ENCODE peak calls at places on chromosomes 11 and 22, in seven cellular contexts. O, K, H, V, M, Z and P are unnamed samples.
A peak's percentile ranks its signal among the peaks of the same experiment; 100 is the strongest.

GRCh38 chr11:33892906-33893594 is 1.2 kb upstream of the LMO2 start:
- DNase-seq in M (no peak), H (no peak), K (peak; percentile 77), O (no peak), Z (no peak), V (no peak), P (no peak)

GRCh38 chr11:121586727-121587126 is 134.0 kb upstream of the SORL1-AS1 start:
- DNase-seq in M (no peak), V (no peak), Z (no peak), O (no peak), K (no peak), H (no peak), P (no peak)

GRCh38 chr11:296976-297665 is 2.2 kb downstream of the IFITM5 start:
- DNase-seq in K (no peak), O (no peak), H (no peak), M (no peak), V (no peak), Z (no peak), P (no peak)

GRCh38 chr11:130449246-130449990 is 973 bp downstream of the ADAMTS15 start:
- DNase-seq in Z (no peak), K (no peak), V (peak; percentile 73), O (no peak), M (peak; percentile 52), H (no peak), P (peak; percentile 75)

GRCh38 chr11:99176430-99176829 is 155.7 kb downstream of the CNTN5 start:
- DNase-seq in Z (no peak), H (no peak), K (no peak), V (no peak), M (no peak), O (no peak), P (no peak)

GRCh38 chr11:128720522-128720985 is 26.7 kb downstream of the FLI1 start:
- DNase-seq in K (no peak), O (no peak), Z (no peak), M (no peak), V (peak; percentile 55), H (no peak), P (no peak)

GRCh38 chr11:2100361-2101170 is 38.6 kb downstream of the IGF2 start:
- DNase-seq in Z (no peak), O (no peak), H (no peak), V (no peak), M (peak; percentile 53), K (peak; percentile 37), P (no peak)

GRCh38 chr11:77172666-77172982 is 44.6 kb downstream of the MYO7A start:
- DNase-seq in Z (no peak), V (no peak), H (peak; percentile 7), M (peak; percentile 51), O (no peak), K (no peak), P (no peak)

GRCh38 chr11:46755962-46756361 is 36.9 kb downstream of the F2 start:
- DNase-seq in V (no peak), Z (no peak), O (no peak), M (no peak), H (no peak), K (no peak), P (no peak)

GRCh38 chr11:59463176-59463575 is 6.4 kb downstream of the OR4D6 start:
- DNase-seq in Z (no peak), K (no peak), O (no peak), H (no peak), M (no peak), V (no peak), P (no peak)

GRCh38 chr11:72833792-72834501 is 19.7 kb downstream of the ATG16L2 start:
- DNase-seq in V (no peak), M (no peak), H (no peak), O (no peak), Z (no peak), K (no peak), P (no peak)

GRCh38 chr11:72833083-72833733 is 19.0 kb downstream of the ATG16L2 start:
- DNase-seq in O (no peak), K (no peak), M (no peak), H (no peak), Z (no peak), V (no peak), P (no peak)

GRCh38 chr11:72834905-72835304 is 20.7 kb downstream of the ATG16L2 start:
- DNase-seq in M (no peak), O (no peak), H (no peak), Z (no peak), K (no peak), V (no peak), P (no peak)

GRCh38 chr11:72838691-72839305 is 24.6 kb downstream of the ATG16L2 start:
- DNase-seq in Z (no peak), V (no peak), M (no peak), H (no peak), O (no peak), K (no peak), P (no peak)

GRCh38 chr11:72836111-72836510 is 21.9 kb downstream of the ATG16L2 start:
- DNase-seq in M (no peak), H (no peak), K (no peak), O (no peak), Z (no peak), V (no peak), P (no peak)
- TF ChIP-seq JUND in M (no peak), H (no peak), K (no peak), O (no peak), Z (no peak), V (no peak), P (no peak)

GRCh38 chr22:46946383-46946965 is 184.0 kb downstream of the TBC1D22A start:
- DNase-seq in H (no peak), Z (no peak), K (no peak), V (peak; percentile 29), O (no peak), M (no peak), P (no peak)

GRCh38 chr22:46945481-46945880 is 183.0 kb downstream of the TBC1D22A start:
- DNase-seq in M (no peak), V (peak; percentile 43), O (no peak), K (no peak), Z (no peak), H (no peak), P (no peak)

GRCh38 chr22:46947516-46948260 is 185.2 kb downstream of the TBC1D22A start:
- DNase-seq in M (no peak), K (no peak), H (no peak), Z (no peak), V (no peak), O (no peak), P (no peak)

GRCh38 chr22:46941958-46942815 is 179.7 kb downstream of the TBC1D22A start:
- DNase-seq in V (peak; percentile 27), O (no peak), Z (no peak), K (no peak), H (no peak), M (no peak), P (no peak)

DNA sequence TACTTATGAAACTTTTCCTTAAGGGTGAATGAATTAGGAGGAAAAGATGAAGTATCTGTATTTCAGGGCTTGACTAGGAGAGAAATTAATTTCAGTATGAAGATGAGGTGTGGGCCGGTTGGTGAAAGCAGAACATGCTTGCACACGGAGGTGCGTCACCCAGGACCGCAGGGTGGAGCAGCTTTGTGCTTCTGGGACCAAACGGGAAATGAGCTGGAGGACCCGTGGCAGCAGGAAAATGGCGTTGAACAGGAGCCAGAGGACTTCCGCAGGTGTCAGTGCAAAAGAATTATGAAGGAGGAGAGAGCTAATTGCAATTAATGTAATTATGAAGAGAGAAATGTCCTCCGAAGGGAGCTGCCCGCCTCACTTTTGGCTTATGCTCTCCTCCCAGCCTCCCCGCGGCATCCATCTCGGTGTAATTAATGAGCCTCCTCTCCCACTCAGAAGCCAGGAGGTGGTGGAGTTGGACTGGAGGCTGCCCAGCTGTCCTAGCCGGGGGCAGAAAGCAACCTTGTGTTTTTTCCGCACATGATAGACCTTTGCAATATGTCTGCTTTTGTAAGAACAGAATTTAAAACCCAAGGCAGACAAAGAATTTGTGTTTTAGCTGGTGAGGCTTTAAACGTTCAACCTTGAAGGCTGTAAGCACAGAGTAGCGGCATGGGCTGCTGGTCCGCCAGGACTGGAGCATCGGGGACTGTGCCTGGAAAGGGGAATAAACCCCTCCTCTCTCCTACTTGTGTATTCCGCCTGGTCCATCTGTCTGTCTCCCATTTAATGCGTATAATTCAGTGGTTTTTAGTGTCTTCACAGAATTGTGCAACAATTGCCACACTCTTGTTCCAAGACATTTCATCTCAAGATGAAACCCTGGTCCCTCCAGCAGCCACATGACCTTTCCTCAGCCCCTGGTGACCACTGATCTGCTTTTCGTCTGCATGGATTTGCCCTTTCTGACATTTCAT is 180.7 kb downstream of the TBC1D22A start:
- DNase-seq in Z (no peak), M (no peak), H (no peak), V (peak; percentile 27), O (no peak), K (no peak), P (no peak)
- TF ChIP-seq JUND in Z (no peak), M (no peak), H (no peak), V (no peak), O (no peak), K (no peak), P (no peak)

GRCh38 chr22:50656122-50657070 is 16.2 kb upstream of the SHANK3 start:
- DNase-seq in O (no peak), H (peak; percentile 58), K (no peak), M (peak; percentile 14), Z (no peak), V (no peak), P (no peak)
- TF ChIP-seq JUND in O (peak; percentile 8), H (peak; percentile 13), K (no peak), M (peak; percentile 3), Z (no peak), V (no peak), P (no peak)

GRCh38 chr11:10288316-10288715 is 5.7 kb downstream of the SBF2 start:
- DNase-seq in H (no peak), M (no peak), O (no peak), Z (no peak), V (no peak), K (no peak), P (no peak)

GRCh38 chr11:10287766-10288165 is 6.3 kb downstream of the SBF2 start:
- DNase-seq in V (no peak), H (no peak), O (no peak), Z (no peak), M (no peak), K (no peak), P (no peak)

GRCh38 chr11:10287140-10287539 is 6.9 kb downstream of the SBF2 start:
- DNase-seq in H (no peak), M (no peak), Z (no peak), O (no peak), V (no peak), K (no peak), P (no peak)

GRCh38 chr11:10289765-10290420 is 4.1 kb downstream of the SBF2 start:
- DNase-seq in O (no peak), M (no peak), K (no peak), H (no peak), V (no peak), Z (no peak), P (no peak)

DNA sequence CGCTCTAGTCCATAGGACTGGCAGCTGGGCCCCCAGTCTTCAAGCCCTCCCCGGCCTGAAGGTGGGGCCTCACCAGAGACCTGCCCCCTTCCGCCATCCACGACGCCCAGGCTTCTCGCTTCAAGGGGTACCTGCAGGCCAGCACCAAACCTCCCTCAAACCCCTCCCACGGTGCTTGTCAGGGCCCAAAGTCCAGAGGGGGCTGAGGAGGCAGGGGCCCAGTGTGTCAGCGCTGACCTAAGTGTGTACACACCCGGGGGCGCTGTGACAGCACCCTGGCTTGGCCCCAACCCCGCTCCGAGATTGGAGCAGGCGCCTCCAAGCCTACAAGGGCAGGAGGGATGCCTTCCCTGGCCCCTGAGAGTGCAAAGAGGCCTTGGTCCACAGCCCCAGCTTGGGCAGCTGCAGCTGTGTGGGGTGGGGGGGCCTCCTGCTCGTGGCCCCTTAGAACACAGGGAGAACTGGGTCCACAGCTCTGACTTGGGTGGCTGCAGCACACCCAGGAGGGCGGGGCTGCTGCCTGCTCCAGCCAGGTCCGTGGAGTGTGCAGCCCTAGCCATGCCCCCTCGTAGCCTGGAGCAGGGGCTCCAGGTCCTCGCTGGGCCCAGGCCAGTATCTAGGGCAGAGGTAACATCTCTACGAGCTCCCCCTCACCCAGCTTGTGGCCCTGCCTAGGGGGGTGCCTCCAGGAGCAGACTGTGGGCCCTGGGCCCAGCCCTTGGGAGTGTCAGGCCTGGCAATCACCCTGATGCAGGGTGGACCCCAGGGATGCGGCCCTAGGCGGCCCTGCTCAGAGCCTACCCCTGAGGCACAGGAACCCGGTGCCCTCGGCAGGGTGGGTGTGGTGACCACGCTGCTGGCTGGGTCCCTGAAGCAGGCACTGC is 4.9 kb downstream of the SBF2 start:
- DNase-seq in K (no peak), M (no peak), O (no peak), Z (no peak), H (peak; percentile 86), V (no peak), P (no peak)
- TF ChIP-seq JUND in K (no peak), M (no peak), O (no peak), Z (no peak), H (peak; percentile 80), V (no peak), P (no peak)